ENCODE peak calls at places on chromosomes 16 and 17, in six cellular contexts. E is H1, X is H9, C is IMR-90, K is mesenchymal stem cell, O is neuronal stem cell. B is an unnamed sample.
A peak's percentile ranks its signal among the peaks of the same experiment; 100 is the strongest.

GRCh38 chr17:76957600-76958464 is 89.6 kb downstream of the MGAT5B start:
- DNase-seq in E (no peak), X (peak; percentile 36), C (peak; percentile 21), K (no peak), O (no peak), B (no peak)

GRCh38 chr16:29729116-29729521 is 16.7 kb downstream of the C16orf54 start:
- DNase-seq in E (no peak), X (no peak), C (peak; percentile 49), K (peak; percentile 61), O (peak; percentile 36), B (peak; percentile 19)

GRCh38 chr17:82814834-82815233 is 25.0 kb downstream of the ZNF750 start:
- DNase-seq in E (no peak), X (no peak), C (no peak), K (no peak), O (no peak), B (no peak)

GRCh38 chr17:238071-238963 is 56.9 kb upstream of the DOC2B start:
- DNase-seq in E (no peak), X (no peak), C (no peak), K (no peak), O (no peak), B (no peak)

GRCh38 chr17:76145231-76146052 is 4.4 kb upstream of the FOXJ1 start:
- DNase-seq in E (no peak), X (peak; percentile 69), C (no peak), K (no peak), O (no peak), B (no peak)

GRCh38 chr16:10862432-10862831 is 14.6 kb upstream of the CIITA start:
- DNase-seq in E (no peak), X (no peak), C (peak; percentile 54), K (no peak), O (no peak), B (peak; percentile 16)

GRCh38 chr16:87841608-87842208 is 27.6 kb downstream of the SLC7A5 start:
- DNase-seq in E (no peak), X (no peak), C (no peak), K (no peak), O (no peak), B (no peak)

GRCh38 chr17:46046957-46047356 is 47.9 kb downstream of the STH start:
- DNase-seq in E (no peak), X (no peak), C (peak; percentile 24), K (peak; percentile 44), O (no peak), B (no peak)

GRCh38 chr17:32834104-32834503 is 42.8 kb downstream of the MYO1D start:
- DNase-seq in E (no peak), X (no peak), C (no peak), K (no peak), O (no peak), B (no peak)

GRCh38 chr16:25121824-25122600 is 10.5 kb downstream of the LCMT1 start:
- DNase-seq in E (no peak), X (no peak), C (no peak), K (no peak), O (no peak), B (no peak)

DNA sequence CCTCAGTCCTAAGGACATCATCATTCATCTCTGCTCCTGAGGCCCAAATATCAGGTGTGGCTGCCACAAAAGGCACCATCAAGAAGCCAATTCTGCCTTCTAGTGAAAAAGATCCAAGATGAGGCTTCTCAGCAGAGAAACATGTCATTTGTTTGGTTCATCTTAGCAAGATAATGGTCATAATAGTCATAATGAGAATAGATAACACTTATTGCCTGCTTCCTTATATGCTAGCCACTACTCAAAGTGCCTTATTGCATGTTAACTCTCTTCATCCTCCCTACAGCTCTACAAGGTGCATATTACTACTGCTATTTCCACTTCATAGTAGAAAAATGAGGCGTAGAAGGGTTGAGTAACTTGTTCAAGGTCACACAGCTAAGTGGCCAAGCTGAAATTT is 45.0 kb upstream of the MRPS23 start:
- DNase-seq in E (no peak), X (no peak), C (no peak), K (no peak), O (no peak), B (no peak)
- H3K27ac ChIP-seq in E (no peak overlapping the region), X (no peak overlapping the region), C (no peak overlapping the region), K (no peak overlapping the region), O (no peak overlapping the region), B (no peak overlapping the region)

GRCh38 chr16:85329999-85330693 is 217.9 kb upstream of the CIBAR2 start:
- DNase-seq in E (no peak), X (no peak), C (no peak), K (no peak), O (peak; percentile 54), B (no peak)
- H3K14ac ChIP-seq in E (no peak overlapping the region), X (no peak overlapping the region), C (peak overlapping the region; percentile 25), K (peak overlapping the region; percentile 73), O (no peak overlapping the region), B (peak overlapping the region; percentile 3)

GRCh38 chr16:15976225-15976812 is 26.9 kb downstream of the ABCC1 start:
- DNase-seq in E (no peak), X (no peak), C (no peak), K (no peak), O (no peak), B (no peak)
- H3K27ac ChIP-seq in E (no peak overlapping the region), X (no peak overlapping the region), C (peak overlapping the region; percentile 92), K (no peak overlapping the region), O (no peak overlapping the region), B (no peak overlapping the region)

GRCh38 chr17:5753421-5753820 is 169.1 kb upstream of the NLRP1 start:
- DNase-seq in E (no peak), X (no peak), C (no peak), K (no peak), O (no peak), B (no peak)
- H3K14ac ChIP-seq in E (no peak overlapping the region), X (peak overlapping the region; percentile 5), C (no peak overlapping the region), K (no peak overlapping the region), O (no peak overlapping the region), B (no peak overlapping the region)

DNA sequence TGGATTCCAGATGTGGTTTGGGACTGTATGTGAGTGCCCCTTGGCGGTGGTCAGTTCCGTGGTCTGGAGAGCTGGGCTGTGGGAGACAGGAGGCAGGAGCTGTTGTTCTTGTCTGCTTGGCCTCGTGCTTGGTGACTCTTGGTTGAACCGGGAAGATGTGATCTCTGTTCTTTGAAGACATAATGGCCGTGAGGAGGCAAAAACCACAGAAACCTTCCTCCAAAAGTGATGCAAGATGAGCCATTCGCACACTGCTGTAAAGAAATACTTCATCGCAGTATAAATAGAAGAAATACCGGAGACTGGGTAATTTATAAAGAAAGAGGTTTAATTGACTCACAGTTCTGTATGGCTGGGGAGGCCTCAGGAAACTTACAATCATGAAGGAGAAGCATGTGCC is 128.8 kb downstream of the RAP1GAP2 start:
- DNase-seq in E (no peak), X (no peak), C (peak; percentile 17), K (no peak), O (no peak), B (no peak)
- H3K27ac ChIP-seq in E (no peak overlapping the region), X (no peak overlapping the region), C (no peak overlapping the region), K (no peak overlapping the region), O (no peak overlapping the region), B (no peak overlapping the region)

DNA sequence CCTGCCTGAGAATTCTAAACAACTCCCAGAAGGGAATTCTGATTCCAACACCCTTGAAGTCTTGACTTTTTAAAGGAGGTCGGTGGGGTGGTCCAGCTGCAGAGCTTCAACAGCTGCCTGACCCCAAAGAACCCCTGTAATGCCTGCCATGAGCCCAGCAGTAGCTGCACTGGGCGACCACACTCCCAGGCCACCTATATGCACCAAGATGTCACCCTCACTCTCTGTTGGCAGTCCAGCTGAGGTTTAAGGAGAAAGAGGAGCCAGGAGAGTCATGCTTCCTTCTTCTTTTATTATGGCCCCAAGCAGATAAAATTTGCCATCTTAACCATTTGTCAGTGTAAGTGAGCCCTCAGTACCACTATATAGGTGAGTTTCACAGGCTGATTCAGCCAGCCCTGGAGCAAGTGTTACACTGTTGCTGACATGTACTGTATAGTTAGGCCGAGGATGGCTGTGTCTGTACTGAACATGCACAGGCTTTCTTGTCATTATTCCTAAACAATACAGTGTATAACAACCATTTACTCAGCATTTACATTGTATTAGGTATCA is 53.9 kb downstream of the AMFR start:
- DNase-seq in E (no peak), X (no peak), C (no peak), K (no peak), O (no peak), B (no peak)
- H3K14ac ChIP-seq in E (no peak overlapping the region), X (no peak overlapping the region), C (peak overlapping the region; percentile 17), K (peak overlapping the region; percentile 63), O (no peak overlapping the region), B (no peak overlapping the region)

GRCh38 chr16:27303256-27304100 is 10.3 kb upstream of the IL4R start:
- DNase-seq in E (no peak), X (no peak), C (no peak), K (no peak), O (no peak), B (no peak)
- H3K27ac ChIP-seq in E (no peak overlapping the region), X (no peak overlapping the region), C (no peak overlapping the region), K (no peak overlapping the region), O (no peak overlapping the region), B (no peak overlapping the region)